ENCODE peak calls at places on chromosomes 7 and 10, in seven cellular contexts. S is T-cell; U is right lobe of liver; H is tibial artery; F is activated CD4-positive, alpha-beta T cell treated with anti-CD3 and anti-CD28 coated beads for 4 hours; J is NCI-H1105; P is kidney glomerular epithelial cell. E is an unnamed sample.

GRCh38 chr10:78805176-78805575 is 263.6 kb upstream of the ZMIZ1 start:
- DNase-seq in S (no peak), U (no peak), H (peak), F (no peak), J (no peak), P (peak), E (no peak)

GRCh38 chr7:2151235-2151634 is 81.5 kb downstream of the MAD1L1 start:
- DNase-seq in S (no peak), U (peak), H (no peak), F (no peak), J (no peak), P (no peak), E (no peak)

GRCh38 chr7:128003179-128003578 is 28.1 kb downstream of the LRRC4 start:
- DNase-seq in S (no peak), U (no peak), H (no peak), F (no peak), J (no peak), P (no peak), E (no peak)

GRCh38 chr10:71068811-71069411 is 143.5 kb upstream of the UNC5B start:
- DNase-seq in S (no peak), U (no peak), H (peak), F (no peak), J (no peak), P (peak), E (no peak)

GRCh38 chr7:139730746-139731612 is 46.8 kb downstream of the HIPK2 start:
- DNase-seq in S (peak), U (no peak), H (peak), F (no peak), J (no peak), P (peak), E (no peak)

GRCh38 chr10:66045859-66046258 is 880.0 kb upstream of the LRRTM3 start:
- DNase-seq in S (no peak), U (no peak), H (no peak), F (no peak), J (no peak), P (no peak), E (no peak)

GRCh38 chr7:51430480-51431086 is 114.0 kb upstream of the COBL start:
- DNase-seq in S (no peak), U (no peak), H (no peak), F (peak), J (peak), P (peak), E (no peak)

GRCh38 chr10:34299105-34299611 is 515.9 kb downstream of the PARD3 start:
- DNase-seq in S (no peak), U (no peak), H (no peak), F (no peak), J (no peak), P (peak), E (no peak)

GRCh38 chr10:29119374-29119773 is 169.5 kb upstream of the LYZL1 start:
- DNase-seq in S (no peak), U (no peak), H (no peak), F (no peak), J (no peak), P (no peak), E (no peak)

GRCh38 chr7:27176962-27177794 is 3.1 kb upstream of the HOXA10 start:
- DNase-seq in S (no peak), U (peak), H (peak), F (no peak), J (no peak), P (no peak), E (no peak)

GRCh38 chr10:24303522-24304310 is 94.8 kb downstream of the KIAA1217 start:
- DNase-seq in S (no peak), U (no peak), H (no peak), F (no peak), J (no peak), P (no peak), E (no peak)

GRCh38 chr7:151862606-151863381 is 14.1 kb downstream of the PRKAG2 start:
- DNase-seq in S (no peak), U (peak), H (no peak), F (no peak), J (no peak), P (no peak), E (no peak)

GRCh38 chr7:149005427-149006344 is 22.6 kb downstream of the PDIA4 start:
- DNase-seq in S (peak), U (peak), H (peak), F (peak), J (peak), P (no peak), E (peak)